ENCODE peak calls at places on chromosomes 2 and 18, in four cellular contexts. Q is IMR-90, O is K562, H is mammary epithelial cell. K is an unnamed sample.

GRCh38 chr2:238638982-238639341 is 208.9 kb upstream of the TWIST2 start:
- DNase-seq in Q (no peak), O (no peak), H (no peak), K (no peak)

GRCh38 chr2:228827056-228827455 is 444.0 kb downstream of the PID1 start:
- DNase-seq in Q (peak; percentile 7), O (no peak), H (peak; percentile 9), K (no peak)

GRCh38 chr18:28204154-28204553 is 27.2 kb upstream of the CDH2 start:
- DNase-seq in Q (peak; percentile 85), O (no peak), H (peak; percentile 57), K (no peak)

GRCh38 chr2:197286805-197287595 is 23.6 kb downstream of the ANKRD44 start:
- DNase-seq in Q (peak; percentile 97), O (no peak), H (peak; percentile 89), K (peak; percentile 41)

GRCh38 chr2:163347982-163348842 is 387.6 kb downstream of the FIGN start:
- DNase-seq in Q (peak; percentile 87), O (no peak), H (peak; percentile 80), K (peak; percentile 46)

GRCh38 chr18:42545825-42546224 is 569.7 kb downstream of the RIT2 start:
- DNase-seq in Q (peak; percentile 8), O (no peak), H (peak; percentile 84), K (no peak)

GRCh38 chr18:44839239-44839666 is 158.6 kb downstream of the SETBP1 start:
- DNase-seq in Q (peak; percentile 43), O (peak; percentile 23), H (peak; percentile 57), K (peak; percentile 82)

GRCh38 chr2:160891353-160891740 is 268.9 kb upstream of the TANK start:
- DNase-seq in Q (no peak), O (no peak), H (no peak), K (no peak)

GRCh38 chr18:41829648-41830516 is 125.2 kb upstream of the PIK3C3 start:
- DNase-seq in Q (no peak), O (no peak), H (peak; percentile 9), K (no peak)

GRCh38 chr2:40488101-40488598 is 36.3 kb upstream of the SLC8A1 start:
- DNase-seq in Q (peak; percentile 56), O (no peak), H (peak; percentile 6), K (no peak)

GRCh38 chr2:47891369-47892337 is 14.6 kb downstream of the FBXO11 start:
- DNase-seq in Q (peak; percentile 70), O (no peak), H (peak; percentile 44), K (no peak)

GRCh38 chr2:47890711-47891368 is 15.5 kb downstream of the FBXO11 start:
- DNase-seq in Q (no peak), O (no peak), H (no peak), K (no peak)

GRCh38 chr2:47896450-47896968 is 9.8 kb downstream of the FBXO11 start:
- DNase-seq in Q (no peak), O (no peak), H (no peak), K (no peak)

GRCh38 chr2:47892338-47892730 is 14.0 kb downstream of the FBXO11 start:
- DNase-seq in Q (no peak), O (no peak), H (no peak), K (no peak)

GRCh38 chr2:47893771-47894170 is 12.5 kb downstream of the FBXO11 start:
- DNase-seq in Q (no peak), O (no peak), H (no peak), K (no peak)
- H3K9ac ChIP-seq in Q (no peak overlapping the region), O (no peak overlapping the region), H (no peak overlapping the region), K (no peak overlapping the region)

GRCh38 chr2:185955050-185955449 is 216.4 kb downstream of the FSIP2 start:
- DNase-seq in Q (no peak), O (no peak), H (no peak), K (no peak)
- TF ChIP-seq CTCF in Q (no peak), O (no peak), H (no peak), K (no peak)

DNA sequence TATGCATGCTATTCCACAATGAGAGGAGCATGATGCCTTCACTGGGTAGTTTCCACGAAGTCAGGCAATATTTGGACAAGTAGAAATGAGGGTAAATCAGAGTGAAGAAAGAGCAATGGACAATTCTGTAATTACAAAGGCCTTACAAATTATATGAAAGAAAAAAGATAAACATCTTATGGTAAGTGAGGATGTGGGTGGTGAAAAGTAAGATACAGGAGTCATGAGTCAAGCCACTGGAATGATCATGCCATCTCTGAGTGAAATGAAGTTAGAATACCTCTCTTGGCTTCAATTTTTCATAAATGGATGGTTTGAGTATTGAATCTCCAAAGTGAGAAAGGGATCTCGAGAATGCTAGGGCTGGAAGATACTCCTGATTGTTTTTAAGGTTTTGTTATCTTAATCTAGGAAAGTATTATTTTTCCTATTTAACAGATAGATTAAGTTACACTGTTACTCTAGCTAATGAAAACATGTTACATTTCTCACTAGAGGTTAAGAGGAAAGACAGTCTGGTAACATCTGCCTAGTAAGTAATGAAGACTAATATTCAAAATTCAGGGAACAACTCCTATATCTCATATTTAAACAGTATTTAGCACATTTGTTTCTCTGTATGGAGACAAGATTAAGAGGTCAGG is 2.1 kb downstream of the GALNT3 start:
- DNase-seq in Q (peak; percentile 45), O (no peak), H (peak; percentile 65), K (no peak)
- H3K4me3 ChIP-seq in Q (no peak overlapping the region), O (no peak overlapping the region), H (peak overlapping the region; percentile 96), K (no peak overlapping the region)

GRCh38 chr18:55414475-55414874 is 173.5 kb downstream of the TCF4 start:
- DNase-seq in Q (no peak), O (no peak), H (no peak), K (no peak)
- H3K9ac ChIP-seq in Q (no peak overlapping the region), O (no peak overlapping the region), H (no peak overlapping the region), K (no peak overlapping the region)

GRCh38 chr18:39359636-39360035 is 1794.0 kb upstream of the CELF4 start:
- DNase-seq in Q (no peak), O (no peak), H (no peak), K (no peak)

DNA sequence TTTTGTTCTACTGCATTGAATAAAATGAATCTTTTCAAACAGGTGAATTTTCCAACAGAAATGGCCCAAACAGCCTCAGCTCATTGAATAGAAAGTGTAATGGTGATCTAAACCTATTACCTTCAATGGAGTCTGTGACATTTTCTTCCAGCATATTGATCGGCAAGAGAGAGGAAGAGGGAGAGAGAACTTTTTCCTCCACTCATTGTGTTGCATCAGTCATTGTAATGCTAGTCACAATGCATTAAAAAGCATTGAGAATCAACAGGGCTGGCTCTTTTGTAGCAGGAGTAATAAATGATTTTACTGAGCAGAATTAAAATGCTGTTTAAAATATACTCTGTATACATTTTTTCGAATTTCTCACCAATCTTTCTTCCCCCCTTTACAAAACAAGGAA is 1794.5 kb upstream of the CELF4 start:
- DNase-seq in Q (no peak), O (no peak), H (no peak), K (no peak)
- TF ChIP-seq CTCF in Q (no peak), O (no peak), H (no peak), K (no peak)

GRCh38 chr18:13217971-13218375 is 587 bp upstream of the LDLRAD4 start:
- DNase-seq in Q (no peak), O (peak; percentile 27), H (no peak), K (peak; percentile 43)

GRCh38 chr18:13217466-13217961 is 1.0 kb upstream of the LDLRAD4 start:
- DNase-seq in Q (peak; percentile 3), O (peak; percentile 39), H (peak; percentile 11), K (peak; percentile 62)

GRCh38 chr18:13218376-13219011 is at the start of gene LDLRAD4:
- DNase-seq in Q (no peak), O (no peak), H (no peak), K (peak; percentile 58)

GRCh38 chr18:13216732-13217465 is 1.7 kb upstream of the LDLRAD4 start:
- DNase-seq in Q (no peak), O (peak; percentile 25), H (no peak), K (peak; percentile 44)

DNA sequence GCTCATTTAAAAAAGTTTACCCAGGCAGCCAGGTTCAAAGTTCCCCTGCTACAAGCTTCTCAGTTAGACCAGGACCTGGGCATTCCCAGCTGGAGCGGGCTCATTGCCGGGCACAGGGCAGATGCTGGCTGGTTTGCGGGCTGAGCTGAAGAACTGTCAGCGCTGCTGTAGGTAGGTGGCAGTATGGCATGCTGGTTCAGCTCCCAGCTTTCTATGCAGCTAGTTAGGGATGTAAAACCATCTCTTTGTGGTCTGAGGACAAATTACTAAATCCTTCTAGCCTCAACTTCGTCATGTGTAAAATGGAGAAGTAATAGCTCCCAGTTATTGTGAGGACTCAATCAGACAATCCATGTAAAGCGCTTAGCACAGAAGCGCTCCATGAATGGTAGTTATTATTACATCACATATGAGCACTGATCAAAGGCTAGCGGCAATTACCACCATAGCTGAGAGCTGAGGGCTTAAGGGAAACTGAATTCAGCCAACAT is 2.4 kb upstream of the LDLRAD4 start:
- DNase-seq in Q (peak; percentile 47), O (no peak), H (peak; percentile 42), K (peak; percentile 87)
- H3K4me3 ChIP-seq in Q (no peak overlapping the region), O (no peak overlapping the region), H (no peak overlapping the region), K (no peak overlapping the region)

DNA sequence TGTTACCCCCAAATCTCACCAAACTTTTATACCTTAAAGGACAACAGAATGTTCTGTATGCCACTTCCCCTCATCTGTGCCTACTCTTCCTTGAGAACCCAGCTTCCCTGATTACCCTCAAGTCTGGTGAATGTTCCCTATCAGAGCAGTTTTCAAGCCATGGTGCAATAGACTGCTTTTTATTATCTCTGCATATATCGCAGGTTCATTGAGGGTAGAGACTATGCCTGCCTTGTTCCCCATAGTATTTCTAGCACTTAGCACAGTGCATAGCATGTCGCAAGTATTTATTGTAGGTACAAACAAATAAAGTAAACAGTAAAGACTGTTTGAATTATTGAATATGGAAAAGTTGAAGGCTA is 146.6 kb downstream of the HAUS1 start:
- DNase-seq in Q (no peak), O (no peak), H (no peak), K (no peak)
- H3K9ac ChIP-seq in Q (peak overlapping the region; percentile 36), O (no peak overlapping the region), H (peak overlapping the region; percentile 12), K (peak overlapping the region; percentile 59)

DNA sequence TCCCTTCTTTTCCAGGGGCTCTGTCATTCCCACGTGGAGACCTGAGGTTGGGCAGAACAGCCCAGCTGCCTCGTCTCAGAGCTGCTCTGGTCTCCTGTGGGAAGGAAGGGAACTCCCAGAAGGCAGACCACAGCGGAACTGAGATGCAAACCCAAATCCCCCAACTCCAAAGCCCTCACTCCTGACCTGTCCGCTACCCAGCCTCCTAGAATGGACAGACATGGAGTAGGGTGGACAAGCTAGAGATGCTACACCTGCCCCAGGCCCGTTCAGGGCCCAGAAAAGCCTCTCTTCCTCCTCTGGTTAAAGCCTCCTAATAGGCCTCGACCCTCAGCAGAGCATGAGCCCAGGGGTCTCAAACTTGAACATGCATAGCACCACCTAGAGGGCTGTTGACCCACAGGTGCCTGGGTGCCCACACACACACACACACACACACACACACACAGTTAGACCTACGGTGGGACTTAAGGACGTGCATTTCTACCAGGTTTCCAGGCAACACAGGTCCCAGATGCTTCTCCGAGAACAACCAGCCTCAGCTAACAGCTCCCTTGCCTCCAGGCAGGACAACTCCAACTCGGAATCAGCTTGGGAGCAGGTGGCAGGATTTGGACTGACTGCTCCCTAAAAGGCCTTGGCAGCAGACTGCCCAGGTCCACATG is 93.5 kb downstream of the TNS1 start:
- DNase-seq in Q (no peak), O (no peak), H (no peak), K (no peak)
- TF ChIP-seq CTCF in Q (no peak), O (no peak), H (no peak), K (no peak)

DNA sequence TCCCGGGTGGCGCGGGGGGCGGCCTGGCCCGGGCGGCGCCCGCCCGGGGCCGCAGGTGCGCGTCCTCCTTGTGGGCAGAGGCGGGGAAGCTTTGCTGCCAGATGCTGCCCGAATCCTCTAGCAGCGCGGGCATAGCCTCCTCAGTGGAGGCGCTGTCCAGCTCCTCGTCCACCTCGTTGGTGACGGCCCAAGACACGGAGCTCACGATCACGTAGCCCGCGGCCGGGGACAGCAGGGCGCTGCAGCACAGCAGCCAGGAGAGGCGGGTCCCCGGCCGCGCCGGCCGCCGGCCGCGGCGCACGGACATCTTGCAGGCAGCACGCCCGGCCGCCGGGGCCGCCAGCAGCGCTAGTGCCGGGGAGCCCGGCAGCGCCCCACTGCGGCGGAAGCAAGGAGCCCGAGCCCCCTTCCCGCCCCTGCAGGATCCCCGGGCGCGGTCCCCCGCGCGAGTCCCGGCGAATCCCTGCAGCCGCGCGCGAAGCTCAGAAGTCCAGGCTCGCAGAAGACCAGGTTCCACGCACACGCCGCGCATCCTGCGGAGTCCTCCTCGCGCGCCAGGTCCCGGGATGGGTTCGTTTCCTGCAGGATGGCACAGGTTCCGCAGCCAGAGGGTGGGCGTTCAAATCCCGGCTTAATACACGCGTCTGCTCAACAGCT is at the start of gene CREG2:
- DNase-seq in Q (peak; percentile 55), O (peak; percentile 14), H (peak; percentile 55), K (peak; percentile 27)
- H3K4me3 ChIP-seq in Q (peak within 1 kb of the TSS; percentile 45), O (no peak within 1 kb of the TSS), H (peak within 1 kb of the TSS; percentile 67), K (peak within 1 kb of the TSS; percentile 29)